ENCODE peak calls at places on chromosome 20, in six cellular contexts. L is lung, S is GF-D8, D is B cell, W is T-helper 9 cell, E is GM23338. T is an unnamed sample.

GRCh38 chr20:63533871-63534393 is 3.2 kb downstream of the PTK6 start:
- DNase-seq in D (peak), S (no peak), W (no peak), E (no peak), L (no peak), T (no peak)

GRCh38 chr20:17992224-17992637 is 23.4 kb downstream of the MGME1 start:
- DNase-seq in L (no peak), D (no peak), W (no peak), E (no peak), S (no peak), T (no peak)

GRCh38 chr20:56439784-56440291 is 27.8 kb downstream of the CASS4 start:
- DNase-seq in D (no peak), S (no peak), E (no peak), L (peak), W (no peak), T (no peak)

GRCh38 chr20:2210646-2211556 is 84.9 kb upstream of the TGM3 start:
- DNase-seq in E (peak), L (peak), S (no peak), W (no peak), D (no peak), T (no peak)

GRCh38 chr20:25013478-25014380 is 21.2 kb upstream of the APMAP start:
- DNase-seq in S (no peak), E (no peak), D (no peak), W (no peak), L (no peak), T (no peak)

GRCh38 chr20:5714261-5715041 is 35.8 kb upstream of the SHLD1 start:
- DNase-seq in E (peak), D (peak), S (peak), W (peak), L (no peak), T (peak)

GRCh38 chr20:24502184-24502583 is 32.8 kb downstream of the SYNDIG1 start:
- DNase-seq in S (no peak), D (no peak), W (no peak), L (no peak), E (no peak), T (no peak)

GRCh38 chr20:8267009-8267408 is 134.9 kb downstream of the PLCB1 start:
- DNase-seq in D (no peak), W (no peak), L (no peak), S (no peak), E (no peak), T (no peak)

GRCh38 chr20:35539756-35540212 is 2.1 kb upstream of the ERGIC3 start:
- DNase-seq in D (peak), L (peak), W (no peak), E (peak), S (no peak), T (peak)

GRCh38 chr20:63223826-63224207 is 7.9 kb upstream of the YTHDF1 start:
- DNase-seq in L (no peak), E (no peak), D (no peak), S (no peak), W (no peak), T (no peak)

GRCh38 chr20:60361761-60362410 is 403.7 kb downstream of the CDH26 start:
- DNase-seq in S (no peak), W (no peak), L (no peak), D (no peak), E (no peak), T (no peak)

GRCh38 chr20:37298190-37298939 is 8.9 kb downstream of the MANBAL start:
- DNase-seq in S (no peak), D (no peak), E (no peak), W (no peak), L (no peak), T (no peak)